ENCODE peak calls at places on chromosomes 4 and X, in eight cellular contexts. One of them, this sample, is unnamed.
A peak's percentile ranks its signal among the peaks of the same experiment; 100 is the strongest.

GRCh38 chr4:73869130-73870055 is at the start of gene CXCL1:
- DNase-seq in sigmoid colon: peak; percentile 71
- DNase-seq in endothelial cell of umbilical vein: peak; percentile 52
- DNase-seq in GM23338: peak; percentile 79
- DNase-seq in HCT116: no peak
- DNase-seq in stomach: peak; percentile 50
- DNase-seq in prostate gland: peak; percentile 13
- DNase-seq in SK-N-SH: peak; percentile 7
- DNase-seq in this sample: peak; percentile 87

GRCh38 chrX:140712413-140713173 is 3.0 kb downstream of the LINC00632 start:
- DNase-seq in sigmoid colon: peak; percentile 67
- DNase-seq in stomach: peak; percentile 38
- DNase-seq in GM23338: peak; percentile 79
- DNase-seq in SK-N-SH: peak; percentile 60
- DNase-seq in prostate gland: peak; percentile 4
- DNase-seq in endothelial cell of umbilical vein: no peak
- DNase-seq in HCT116: no peak
- DNase-seq in this sample: no peak

GRCh38 chr4:31741321-31741720 is 1021.2 kb downstream of the PCDH7 start:
- DNase-seq in stomach: no peak
- DNase-seq in HCT116: no peak
- DNase-seq in GM23338: no peak
- DNase-seq in SK-N-SH: no peak
- DNase-seq in prostate gland: no peak
- DNase-seq in sigmoid colon: no peak
- DNase-seq in endothelial cell of umbilical vein: no peak
- DNase-seq in this sample: no peak

GRCh38 chrX:98357146-98357545 is 1473.4 kb downstream of the RPA4 start:
- DNase-seq in sigmoid colon: no peak
- DNase-seq in GM23338: no peak
- DNase-seq in HCT116: no peak
- DNase-seq in stomach: no peak
- DNase-seq in SK-N-SH: no peak
- DNase-seq in endothelial cell of umbilical vein: no peak
- DNase-seq in prostate gland: no peak
- DNase-seq in this sample: no peak

GRCh38 chr4:2370597-2371320 is 47.7 kb downstream of the ZFYVE28 start:
- DNase-seq in endothelial cell of umbilical vein: no peak
- DNase-seq in SK-N-SH: no peak
- DNase-seq in GM23338: no peak
- DNase-seq in stomach: no peak
- DNase-seq in HCT116: no peak
- DNase-seq in prostate gland: no peak
- DNase-seq in sigmoid colon: no peak
- DNase-seq in this sample: peak; percentile 43

GRCh38 chr4:87356832-87357526 is 34.0 kb downstream of the HSD17B11 start:
- DNase-seq in endothelial cell of umbilical vein: no peak
- DNase-seq in SK-N-SH: no peak
- DNase-seq in HCT116: no peak
- DNase-seq in GM23338: no peak
- DNase-seq in sigmoid colon: no peak
- DNase-seq in prostate gland: no peak
- DNase-seq in stomach: no peak
- DNase-seq in this sample: no peak

GRCh38 chrX:136586386-136586785 is 54.4 kb downstream of the VGLL1 start:
- DNase-seq in prostate gland: no peak
- DNase-seq in sigmoid colon: no peak
- DNase-seq in GM23338: no peak
- DNase-seq in stomach: no peak
- DNase-seq in SK-N-SH: no peak
- DNase-seq in HCT116: no peak
- DNase-seq in endothelial cell of umbilical vein: no peak
- DNase-seq in this sample: no peak

GRCh38 chr4:33715996-33716395 is 2528.3 kb downstream of the ARAP2 start:
- DNase-seq in endothelial cell of umbilical vein: no peak
- DNase-seq in sigmoid colon: no peak
- DNase-seq in GM23338: no peak
- DNase-seq in prostate gland: no peak
- DNase-seq in stomach: no peak
- DNase-seq in HCT116: no peak
- DNase-seq in SK-N-SH: peak; percentile 5
- DNase-seq in this sample: no peak

GRCh38 chr4:26866203-26866602 is 5.6 kb downstream of the STIM2 start:
- DNase-seq in prostate gland: no peak
- DNase-seq in endothelial cell of umbilical vein: no peak
- DNase-seq in sigmoid colon: no peak
- DNase-seq in stomach: no peak
- DNase-seq in GM23338: peak; percentile 34
- DNase-seq in SK-N-SH: no peak
- DNase-seq in HCT116: no peak
- DNase-seq in this sample: no peak

GRCh38 chr4:38625508-38625907 is 38.5 kb upstream of the KLF3 start:
- DNase-seq in GM23338: no peak
- DNase-seq in prostate gland: no peak
- DNase-seq in stomach: no peak
- DNase-seq in endothelial cell of umbilical vein: no peak
- DNase-seq in sigmoid colon: no peak
- DNase-seq in HCT116: no peak
- DNase-seq in SK-N-SH: no peak
- DNase-seq in this sample: no peak

GRCh38 chrX:34656467-34656841 is 631 bp downstream of the TMEM47 start:
- DNase-seq in stomach: no peak
- DNase-seq in HCT116: no peak
- DNase-seq in SK-N-SH: no peak
- DNase-seq in endothelial cell of umbilical vein: peak; percentile 7
- DNase-seq in GM23338: no peak
- DNase-seq in prostate gland: no peak
- DNase-seq in sigmoid colon: peak; percentile 60
- DNase-seq in this sample: no peak

GRCh38 chrX:147916375-147916968 is 4.8 kb downstream of the FMR1 start:
- DNase-seq in endothelial cell of umbilical vein: no peak
- DNase-seq in SK-N-SH: no peak
- DNase-seq in sigmoid colon: no peak
- DNase-seq in GM23338: no peak
- DNase-seq in stomach: no peak
- DNase-seq in HCT116: no peak
- DNase-seq in prostate gland: no peak
- DNase-seq in this sample: no peak

GRCh38 chr4:148447672-148448071 is 5.5 kb upstream of the NR3C2 start:
- DNase-seq in prostate gland: no peak
- DNase-seq in stomach: no peak
- DNase-seq in sigmoid colon: no peak
- DNase-seq in GM23338: no peak
- DNase-seq in endothelial cell of umbilical vein: peak; percentile 39
- DNase-seq in HCT116: no peak
- DNase-seq in SK-N-SH: no peak
- DNase-seq in this sample: no peak

GRCh38 chr4:73607375-73608026 is 12.7 kb downstream of the RASSF6 start:
- DNase-seq in endothelial cell of umbilical vein: no peak
- DNase-seq in sigmoid colon: no peak
- DNase-seq in SK-N-SH: no peak
- DNase-seq in prostate gland: no peak
- DNase-seq in stomach: no peak
- DNase-seq in HCT116: no peak
- DNase-seq in GM23338: no peak
- DNase-seq in this sample: no peak

GRCh38 chrX:48663241-48663640 is 20.4 kb upstream of the WAS start:
- DNase-seq in sigmoid colon: no peak
- DNase-seq in endothelial cell of umbilical vein: no peak
- DNase-seq in prostate gland: no peak
- DNase-seq in SK-N-SH: no peak
- DNase-seq in stomach: no peak
- DNase-seq in HCT116: no peak
- DNase-seq in GM23338: no peak
- DNase-seq in this sample: peak; percentile 17

GRCh38 chr4:128866691-128867090 is 57.2 kb downstream of the JADE1 start:
- DNase-seq in sigmoid colon: no peak
- DNase-seq in GM23338: no peak
- DNase-seq in prostate gland: no peak
- DNase-seq in endothelial cell of umbilical vein: no peak
- DNase-seq in stomach: no peak
- DNase-seq in HCT116: no peak
- DNase-seq in SK-N-SH: no peak
- DNase-seq in this sample: no peak

GRCh38 chr4:128862608-128863313 is 53.3 kb downstream of the JADE1 start:
- DNase-seq in HCT116: no peak
- DNase-seq in prostate gland: no peak
- DNase-seq in endothelial cell of umbilical vein: peak; percentile 41
- DNase-seq in SK-N-SH: no peak
- DNase-seq in sigmoid colon: no peak
- DNase-seq in GM23338: no peak
- DNase-seq in stomach: no peak
- DNase-seq in this sample: peak; percentile 74

GRCh38 chr4:128863314-128864075 is 54.0 kb downstream of the JADE1 start:
- DNase-seq in stomach: peak; percentile 75
- DNase-seq in prostate gland: peak; percentile 65
- DNase-seq in sigmoid colon: peak; percentile 88
- DNase-seq in GM23338: peak; percentile 94
- DNase-seq in endothelial cell of umbilical vein: peak; percentile 81
- DNase-seq in HCT116: peak; percentile 42
- DNase-seq in SK-N-SH: peak; percentile 70
- DNase-seq in this sample: peak; percentile 79

GRCh38 chr4:128866281-128866680 is 56.8 kb downstream of the JADE1 start:
- DNase-seq in prostate gland: no peak
- DNase-seq in HCT116: no peak
- DNase-seq in SK-N-SH: no peak
- DNase-seq in endothelial cell of umbilical vein: no peak
- DNase-seq in sigmoid colon: no peak
- DNase-seq in stomach: no peak
- DNase-seq in GM23338: no peak
- DNase-seq in this sample: no peak

DNA sequence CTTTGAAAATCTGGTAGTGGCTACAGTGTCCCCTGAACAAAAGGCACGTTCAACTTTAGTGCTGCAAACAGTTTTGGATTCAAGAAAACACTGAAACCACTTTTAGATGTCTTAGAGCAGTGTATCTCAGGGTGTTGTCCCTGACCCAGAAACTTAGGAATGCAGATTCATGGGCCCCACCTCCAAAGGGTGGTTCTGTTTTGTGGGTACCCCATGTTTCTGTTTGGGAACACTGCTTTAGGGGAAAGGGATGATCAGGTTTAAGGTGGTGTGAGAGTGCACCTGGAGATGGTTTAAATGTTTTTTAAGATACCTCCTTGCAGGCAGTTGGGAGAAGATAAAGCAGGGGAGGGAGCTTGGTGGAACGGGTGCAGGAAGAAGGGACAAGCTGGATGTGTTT is 55.6 kb downstream of the JADE1 start:
- DNase-seq in sigmoid colon: no peak
- DNase-seq in prostate gland: no peak
- DNase-seq in GM23338: no peak
- DNase-seq in stomach: no peak
- DNase-seq in HCT116: no peak
- DNase-seq in SK-N-SH: no peak
- DNase-seq in endothelial cell of umbilical vein: no peak
- DNase-seq in this sample: no peak
- TF ChIP-seq POLR2AphosphoS5 in sigmoid colon: no peak
- TF ChIP-seq POLR2AphosphoS5 in prostate gland: no peak
- TF ChIP-seq POLR2AphosphoS5 in GM23338: peak; percentile 7
- TF ChIP-seq POLR2AphosphoS5 in stomach: no peak
- TF ChIP-seq POLR2AphosphoS5 in HCT116: no peak
- TF ChIP-seq POLR2AphosphoS5 in SK-N-SH: no peak
- TF ChIP-seq POLR2AphosphoS5 in endothelial cell of umbilical vein: no peak
- TF ChIP-seq POLR2AphosphoS5 in this sample: no peak

DNA sequence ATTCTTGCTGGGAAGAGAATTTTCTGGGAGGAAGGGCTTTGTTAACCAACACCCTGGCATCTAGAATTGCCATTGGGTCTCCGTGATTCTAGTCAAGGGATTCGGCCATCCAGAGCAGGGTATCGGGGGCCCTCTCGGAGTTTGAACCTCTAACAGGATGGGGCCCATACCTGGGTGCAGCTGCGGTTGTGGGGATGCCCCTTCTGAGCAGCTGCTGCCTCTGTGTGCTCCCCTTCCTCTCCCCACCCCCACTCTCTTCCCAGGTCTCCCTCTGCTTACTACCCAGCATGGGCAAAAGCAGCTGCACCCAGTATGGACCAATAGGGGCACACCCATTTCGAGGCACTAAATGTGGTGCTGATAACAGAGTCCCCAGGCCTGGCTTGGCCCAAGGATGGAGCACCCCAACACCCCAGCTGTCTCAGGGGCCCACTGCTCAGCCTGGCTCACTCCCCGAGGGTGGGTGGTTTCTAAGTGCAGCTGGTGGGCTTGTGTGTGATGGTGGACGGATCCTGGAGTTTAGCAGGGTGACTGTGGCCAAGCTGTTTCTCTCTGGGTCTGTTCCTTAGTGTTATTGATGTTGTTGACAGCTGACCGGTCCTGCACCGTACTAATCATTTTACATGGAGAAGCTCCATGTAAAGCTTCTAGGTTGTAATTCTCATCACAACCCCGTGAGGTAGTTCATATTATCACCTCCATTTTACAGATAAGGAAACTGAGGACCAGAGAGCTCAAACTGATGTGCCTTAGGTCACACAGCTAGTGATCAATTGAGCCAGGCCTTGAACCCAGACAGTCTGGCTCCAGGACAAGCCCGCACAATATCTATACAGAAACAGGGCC is 13.2 kb upstream of the KIAA0232 start:
- DNase-seq in HCT116: no peak
- DNase-seq in stomach: no peak
- DNase-seq in prostate gland: no peak
- DNase-seq in endothelial cell of umbilical vein: no peak
- DNase-seq in GM23338: no peak
- DNase-seq in sigmoid colon: peak; percentile 53
- DNase-seq in SK-N-SH: no peak
- DNase-seq in this sample: no peak
- TF ChIP-seq POLR2AphosphoS5 in HCT116: no peak
- TF ChIP-seq POLR2AphosphoS5 in stomach: no peak
- TF ChIP-seq POLR2AphosphoS5 in prostate gland: no peak
- TF ChIP-seq POLR2AphosphoS5 in endothelial cell of umbilical vein: no peak
- TF ChIP-seq POLR2AphosphoS5 in GM23338: no peak
- TF ChIP-seq POLR2AphosphoS5 in sigmoid colon: no peak
- TF ChIP-seq POLR2AphosphoS5 in SK-N-SH: no peak
- TF ChIP-seq POLR2AphosphoS5 in this sample: no peak

GRCh38 chrX:51336584-51336983 is 4.0 kb downstream of the NUDT10 start:
- DNase-seq in sigmoid colon: no peak
- DNase-seq in SK-N-SH: peak; percentile 63
- DNase-seq in HCT116: peak; percentile 13
- DNase-seq in stomach: no peak
- DNase-seq in GM23338: peak; percentile 69
- DNase-seq in endothelial cell of umbilical vein: peak; percentile 18
- DNase-seq in prostate gland: peak; percentile 10
- DNase-seq in this sample: no peak
- TF ChIP-seq POLR2AphosphoS5 in sigmoid colon: no peak
- TF ChIP-seq POLR2AphosphoS5 in SK-N-SH: no peak
- TF ChIP-seq POLR2AphosphoS5 in HCT116: no peak
- TF ChIP-seq POLR2AphosphoS5 in stomach: no peak
- TF ChIP-seq POLR2AphosphoS5 in GM23338: no peak
- TF ChIP-seq POLR2AphosphoS5 in endothelial cell of umbilical vein: no peak
- TF ChIP-seq POLR2AphosphoS5 in prostate gland: no peak
- TF ChIP-seq POLR2AphosphoS5 in this sample: no peak

GRCh38 chrX:132382068-132382467 is 106.8 kb downstream of the MBNL3 start:
- DNase-seq in prostate gland: no peak
- DNase-seq in GM23338: no peak
- DNase-seq in endothelial cell of umbilical vein: no peak
- DNase-seq in SK-N-SH: no peak
- DNase-seq in HCT116: no peak
- DNase-seq in sigmoid colon: no peak
- DNase-seq in stomach: no peak
- DNase-seq in this sample: no peak
- TF ChIP-seq POLR2AphosphoS5 in prostate gland: no peak
- TF ChIP-seq POLR2AphosphoS5 in GM23338: no peak
- TF ChIP-seq POLR2AphosphoS5 in endothelial cell of umbilical vein: no peak
- TF ChIP-seq POLR2AphosphoS5 in SK-N-SH: no peak
- TF ChIP-seq POLR2AphosphoS5 in HCT116: no peak
- TF ChIP-seq POLR2AphosphoS5 in sigmoid colon: no peak
- TF ChIP-seq POLR2AphosphoS5 in stomach: no peak
- TF ChIP-seq POLR2AphosphoS5 in this sample: no peak